ENCODE peak calls at places on chromosomes 16 and 17, in four cellular contexts. L is GM12878, Z is GM12891, E is H1. K is an unnamed sample.

GRCh38 chr17:58539703-58540102 is 25.3 kb upstream of the MTMR4 start:
- DNase-seq in L (no peak), Z (no peak), E (no peak), K (no peak)

GRCh38 chr16:53545433-53545832 is 42.4 kb upstream of the AKTIP start:
- DNase-seq in L (no peak), Z (no peak), E (no peak), K (no peak)

GRCh38 chr17:79183221-79184158 is 108.9 kb downstream of the ENGASE start:
- DNase-seq in L (no peak), Z (peak), E (no peak), K (peak)

GRCh38 chr16:57186630-57187507 is 740 bp downstream of the RSPRY1 start:
- DNase-seq in L (no peak), Z (no peak), E (no peak), K (no peak)

GRCh38 chr16:85898521-85899442 is at the start of gene IRF8:
- DNase-seq in L (peak), Z (peak), E (no peak), K (peak)

GRCh38 chr17:35586569-35587073 is 501 bp upstream of the AP2B1 start:
- DNase-seq in L (no peak), Z (no peak), E (no peak), K (no peak)

GRCh38 chr17:75575197-75575596 is 12.4 kb upstream of the MYO15B start:
- DNase-seq in L (no peak), Z (no peak), E (no peak), K (no peak)

GRCh38 chr17:77847211-77848085 is 111.1 kb upstream of the TNRC6C start:
- DNase-seq in L (no peak), Z (no peak), E (no peak), K (no peak)

GRCh38 chr17:59451706-59452105 is 113.7 kb upstream of the DHX40 start:
- DNase-seq in L (no peak), Z (no peak), E (no peak), K (no peak)

GRCh38 chr17:9240659-9241370 is 219.5 kb downstream of the NTN1 start:
- DNase-seq in L (no peak), Z (no peak), E (peak), K (no peak)

GRCh38 chr16:89360760-89361435 is 129.5 kb downstream of the ANKRD11 start:
- DNase-seq in L (peak), Z (no peak), E (no peak), K (peak)

GRCh38 chr17:51166198-51166986 is at the start of gene NME2:
- DNase-seq in L (peak), Z (peak), E (peak), K (peak)
- TF ChIP-seq POLR2AphosphoS5 in L (peak), Z (peak), E (peak), K (peak)

GRCh38 chr17:17886253-17886652 is 49.5 kb upstream of the SREBF1 start:
- DNase-seq in L (no peak), Z (no peak), E (no peak), K (no peak)
- TF ChIP-seq TAF1 in L (no peak), Z (no peak), E (no peak), K (no peak)

GRCh38 chr16:27863377-27863776 is 200.1 kb downstream of the GSG1L start:
- DNase-seq in L (no peak), Z (no peak), E (no peak), K (no peak)

GRCh38 chr16:27862953-27863352 is 200.6 kb downstream of the GSG1L start:
- DNase-seq in L (no peak), Z (no peak), E (no peak), K (no peak)

GRCh38 chr16:27869411-27869810 is 194.1 kb downstream of the GSG1L start:
- DNase-seq in L (no peak), Z (no peak), E (no peak), K (no peak)

GRCh38 chr16:27870116-27870798 is 193.3 kb downstream of the GSG1L start:
- DNase-seq in L (no peak), Z (no peak), E (no peak), K (no peak)

GRCh38 chr16:27867122-27868110 is 196.1 kb downstream of the GSG1L start:
- DNase-seq in L (no peak), Z (peak), E (peak), K (peak)
- TF ChIP-seq POLR2AphosphoS5 in L (no peak), Z (no peak), E (no peak), K (no peak)

GRCh38 chr16:68275611-68276191 is 11.4 kb downstream of the SLC7A6 start:
- DNase-seq in L (peak), Z (no peak), E (no peak), K (peak)
- TF ChIP-seq TAF1 in L (no peak), Z (no peak), E (no peak), K (no peak)

DNA sequence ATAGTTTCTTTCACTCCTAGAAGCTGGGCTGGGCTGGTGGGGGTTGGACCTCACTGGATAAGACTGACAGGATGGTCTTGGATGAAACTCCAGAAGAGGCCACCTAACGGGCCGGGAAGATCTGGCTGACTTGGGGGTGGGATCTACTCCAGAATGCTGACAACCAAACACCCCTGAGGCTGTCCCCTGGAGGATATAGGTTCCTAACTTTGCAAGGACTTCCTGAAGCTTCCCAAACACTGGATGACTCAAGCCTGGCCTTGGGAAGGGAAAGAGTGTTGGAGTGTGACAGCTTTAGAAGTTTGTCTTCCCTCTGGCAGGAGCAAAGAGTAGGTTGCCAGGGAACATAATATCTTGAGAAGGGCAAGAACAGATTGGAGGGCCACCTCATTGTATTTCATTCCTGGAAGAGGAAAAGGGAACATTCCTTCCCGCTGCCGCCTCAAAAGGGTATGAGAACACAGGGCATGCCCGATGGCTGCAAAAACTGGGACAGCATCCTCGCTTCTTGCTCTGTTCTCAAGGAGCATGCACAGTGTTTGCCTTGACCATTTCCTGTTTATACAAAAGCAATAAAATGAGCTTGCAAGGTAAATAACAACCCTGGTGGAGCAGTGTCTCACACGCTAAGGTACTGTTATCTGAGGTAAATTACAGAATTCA is 6.8 kb upstream of the CYB5B start:
- DNase-seq in L (no peak), Z (no peak), E (no peak), K (no peak)
- TF ChIP-seq POLR2AphosphoS5 in L (no peak), Z (no peak), E (no peak), K (no peak)

DNA sequence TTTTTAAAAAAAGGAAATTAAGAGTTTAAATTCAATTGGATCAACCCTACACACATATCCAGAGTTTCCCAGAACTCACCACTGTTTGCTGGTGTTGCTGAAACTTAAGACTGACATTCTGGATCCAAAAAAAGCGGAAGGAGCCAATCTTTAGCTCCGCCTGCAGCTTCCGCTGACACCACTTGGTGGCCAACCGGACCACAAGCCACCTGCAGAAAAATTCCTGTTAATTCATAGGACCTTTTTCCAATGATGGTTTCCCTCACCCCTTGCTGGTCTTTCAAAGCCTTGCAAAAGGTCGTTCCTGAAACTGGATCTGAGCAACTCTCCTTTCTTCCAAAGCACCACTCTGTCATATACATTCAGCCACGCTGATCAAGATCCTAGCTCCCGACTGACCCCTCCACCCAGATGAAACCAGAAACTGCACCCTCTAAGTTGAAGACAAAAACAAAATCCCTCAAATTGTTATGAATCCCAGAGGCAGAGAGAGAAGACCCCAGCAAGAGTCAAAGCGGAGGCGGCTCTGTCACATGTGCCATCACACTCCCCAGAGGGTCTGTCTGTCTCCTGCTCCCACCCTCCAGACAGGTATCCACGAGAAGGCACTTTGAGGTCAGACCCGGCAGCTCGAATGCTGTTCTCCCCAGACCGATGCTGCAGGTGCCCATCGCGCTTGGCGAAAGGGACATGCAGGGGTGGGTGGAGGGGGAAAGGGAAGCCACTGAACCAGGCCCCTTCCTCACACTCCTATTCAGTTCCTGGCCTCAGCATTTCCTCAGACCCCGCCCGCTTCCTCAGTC is 778 bp downstream of the BLTP2 start:
- DNase-seq in L (no peak), Z (peak), E (no peak), K (peak)
- TF ChIP-seq TAF1 in L (no peak), Z (no peak), E (no peak), K (no peak)

GRCh38 chr17:64506201-64506575 is at the start of gene DDX5:
- DNase-seq in L (no peak), Z (peak), E (peak), K (peak)

GRCh38 chr17:64503341-64503740 is 2.7 kb downstream of the DDX5 start:
- DNase-seq in L (no peak), Z (no peak), E (no peak), K (no peak)

GRCh38 chr17:64505320-64506200 is 529 bp downstream of the DDX5 start:
- DNase-seq in L (no peak), Z (peak), E (no peak), K (peak)

GRCh38 chr17:64503821-64504768 is 2.0 kb downstream of the DDX5 start:
- DNase-seq in L (no peak), Z (no peak), E (no peak), K (no peak)

GRCh38 chr17:64504769-64505319 is 1.2 kb downstream of the DDX5 start:
- DNase-seq in L (no peak), Z (no peak), E (no peak), K (no peak)
- TF ChIP-seq POLR2AphosphoS5 in L (no peak), Z (no peak), E (no peak), K (peak)

DNA sequence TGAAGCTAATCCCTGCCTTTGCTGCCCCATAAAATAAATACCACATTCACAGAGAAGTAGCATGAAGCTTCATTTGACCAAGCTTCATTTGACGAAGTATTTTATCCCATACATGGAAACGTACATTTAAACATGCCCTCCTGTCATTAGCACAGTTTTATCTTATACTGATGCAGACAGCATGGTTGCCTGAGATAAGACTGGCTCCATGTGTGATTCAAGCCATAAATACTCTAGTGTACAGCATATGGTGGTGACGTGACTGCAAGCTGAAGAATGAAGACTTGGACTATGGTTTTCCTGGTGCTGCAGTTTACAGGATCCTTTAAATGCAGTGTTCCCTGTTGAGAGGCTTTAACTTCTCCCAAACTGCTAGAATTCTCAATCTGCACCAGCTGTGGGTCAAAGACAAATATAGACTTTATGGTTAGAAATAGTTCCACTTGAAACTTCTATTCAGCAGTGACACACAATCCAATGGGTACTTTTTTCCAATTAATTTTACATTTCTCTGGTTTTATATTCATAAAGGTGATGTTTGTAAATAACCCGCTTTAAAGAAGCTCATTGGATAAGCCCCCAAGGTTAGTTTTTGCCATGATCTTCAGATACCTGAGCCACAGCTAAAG is 64.9 kb downstream of the CYB561 start:
- DNase-seq in L (no peak), Z (no peak), E (no peak), K (no peak)
- TF ChIP-seq TAF1 in L (no peak), Z (no peak), E (no peak), K (no peak)

K was measured in GM12892.